ENCODE peak calls at places on chromosomes 7 and 10, in ten cellular contexts. W, Z, O, I, U, R, C, B, P and F are unnamed samples.

GRCh38 chr7:63030061-63030460 is 968.6 kb upstream of the ZNF722 start:
- DNase-seq in W (no peak), Z (no peak), O (no peak), I (no peak), U (no peak), R (no peak), C (no peak), B (no peak), P (no peak), F (no peak)

GRCh38 chr7:138396251-138397070 is 63.6 kb upstream of the TRIM24 start:
- DNase-seq in W (peak; percentile 82), Z (no peak), O (no peak), I (no peak), U (no peak), R (no peak), C (peak; percentile 81), B (no peak), P (no peak), F (peak; percentile 59)

GRCh38 chr7:73342645-73343044 is 14.7 kb downstream of the FKBP6 start:
- DNase-seq in W (peak; percentile 92), Z (peak; percentile 86), O (no peak), I (no peak), U (no peak), R (no peak), C (peak; percentile 5), B (no peak), P (no peak), F (no peak)

GRCh38 chr7:30598121-30598876 is 3.6 kb downstream of the GARS1 start:
- DNase-seq in W (no peak), Z (no peak), O (no peak), I (no peak), U (no peak), R (no peak), C (no peak), B (no peak), P (no peak), F (no peak)

GRCh38 chr7:7408001-7408770 is 127.5 kb downstream of the COL28A1 start:
- DNase-seq in W (no peak), Z (no peak), O (no peak), I (no peak), U (no peak), R (no peak), C (peak; percentile 55), B (no peak), P (no peak), F (no peak)

GRCh38 chr7:43513236-43513635 is 69.7 kb upstream of the STK17A start:
- DNase-seq in W (no peak), Z (no peak), O (no peak), I (no peak), U (no peak), R (no peak), C (no peak), B (no peak), P (no peak), F (no peak)

GRCh38 chr10:59648711-59649201 is 60.9 kb downstream of the SLC16A9 start:
- DNase-seq in W (no peak), Z (peak; percentile 18), O (no peak), I (no peak), U (no peak), R (no peak), C (no peak), B (no peak), P (no peak), F (no peak)

GRCh38 chr10:81872206-81872605 is 2.8 kb upstream of the NRG3 start:
- DNase-seq in W (no peak), Z (no peak), O (no peak), I (no peak), U (no peak), R (no peak), C (peak; percentile 55), B (no peak), P (no peak), F (no peak)